ENCODE peak calls at places on chromosomes 2 and 18, in seven cellular contexts. One of them, this sample, is unnamed.
A peak's percentile ranks its signal among the peaks of the same experiment; 100 is the strongest.

GRCh38 chr2:2573658-2574293 is 242.7 kb upstream of the MYT1L start:
- DNase-seq in mesothelial cell of epicardium: no peak
- DNase-seq in mucosa of descending colon: no peak
- DNase-seq in thoracic aorta: no peak
- DNase-seq in heart right ventricle: no peak
- DNase-seq in sigmoid colon: no peak
- DNase-seq in HFFc6: peak; percentile 1
- DNase-seq in this sample: no peak

GRCh38 chr18:79873449-79874110 is 75.8 kb downstream of the KCNG2 start:
- DNase-seq in thoracic aorta: no peak
- DNase-seq in heart right ventricle: no peak
- DNase-seq in mucosa of descending colon: no peak
- DNase-seq in mesothelial cell of epicardium: no peak
- DNase-seq in HFFc6: no peak
- DNase-seq in sigmoid colon: no peak
- DNase-seq in this sample: no peak

GRCh38 chr2:120877409-120877808 is 141.7 kb downstream of the GLI2 start:
- DNase-seq in sigmoid colon: no peak
- DNase-seq in heart right ventricle: no peak
- DNase-seq in mucosa of descending colon: no peak
- DNase-seq in mesothelial cell of epicardium: no peak
- DNase-seq in HFFc6: no peak
- DNase-seq in thoracic aorta: no peak
- DNase-seq in this sample: no peak

GRCh38 chr2:86223098-86223681 is 23.9 kb downstream of the MRPL35 start:
- DNase-seq in heart right ventricle: peak; percentile 59
- DNase-seq in mesothelial cell of epicardium: no peak
- DNase-seq in mucosa of descending colon: no peak
- DNase-seq in HFFc6: peak; percentile 48
- DNase-seq in sigmoid colon: peak; percentile 95
- DNase-seq in thoracic aorta: peak; percentile 53
- DNase-seq in this sample: peak; percentile 36

GRCh38 chr2:206804326-206804725 is 38.9 kb downstream of the FASTKD2 start:
- DNase-seq in heart right ventricle: no peak
- DNase-seq in HFFc6: no peak
- DNase-seq in sigmoid colon: no peak
- DNase-seq in mesothelial cell of epicardium: no peak
- DNase-seq in thoracic aorta: no peak
- DNase-seq in mucosa of descending colon: no peak
- DNase-seq in this sample: no peak

GRCh38 chr2:84807063-84807485 is 73.8 kb downstream of the TRABD2A start:
- DNase-seq in thoracic aorta: no peak
- DNase-seq in sigmoid colon: no peak
- DNase-seq in heart right ventricle: no peak
- DNase-seq in mucosa of descending colon: no peak
- DNase-seq in mesothelial cell of epicardium: no peak
- DNase-seq in HFFc6: peak; percentile 97
- DNase-seq in this sample: no peak

GRCh38 chr2:32502941-32503340 is 124.9 kb upstream of the TTC27 start:
- DNase-seq in heart right ventricle: no peak
- DNase-seq in mucosa of descending colon: no peak
- DNase-seq in mesothelial cell of epicardium: no peak
- DNase-seq in HFFc6: no peak
- DNase-seq in thoracic aorta: no peak
- DNase-seq in sigmoid colon: no peak
- DNase-seq in this sample: no peak

GRCh38 chr18:39241534-39241933 is 1675.9 kb upstream of the CELF4 start:
- DNase-seq in mesothelial cell of epicardium: no peak
- DNase-seq in mucosa of descending colon: no peak
- DNase-seq in heart right ventricle: no peak
- DNase-seq in thoracic aorta: no peak
- DNase-seq in sigmoid colon: no peak
- DNase-seq in HFFc6: no peak
- DNase-seq in this sample: no peak

GRCh38 chr2:10985260-10985659 is 73.5 kb downstream of the KCNF1 start:
- DNase-seq in HFFc6: no peak
- DNase-seq in heart right ventricle: no peak
- DNase-seq in thoracic aorta: no peak
- DNase-seq in mesothelial cell of epicardium: no peak
- DNase-seq in sigmoid colon: no peak
- DNase-seq in mucosa of descending colon: no peak
- DNase-seq in this sample: no peak

GRCh38 chr2:1437537-1437936 is 24.3 kb downstream of the TPO start:
- DNase-seq in mucosa of descending colon: no peak
- DNase-seq in HFFc6: no peak
- DNase-seq in sigmoid colon: no peak
- DNase-seq in thoracic aorta: no peak
- DNase-seq in heart right ventricle: no peak
- DNase-seq in mesothelial cell of epicardium: no peak
- DNase-seq in this sample: no peak

GRCh38 chr2:219119422-219120043 is 41.1 kb downstream of the NHEJ1 start:
- DNase-seq in thoracic aorta: peak; percentile 19
- DNase-seq in mucosa of descending colon: peak; percentile 57
- DNase-seq in HFFc6: peak; percentile 35
- DNase-seq in heart right ventricle: peak; percentile 39
- DNase-seq in mesothelial cell of epicardium: peak; percentile 47
- DNase-seq in sigmoid colon: no peak
- DNase-seq in this sample: peak; percentile 81

GRCh38 chr2:219118504-219118903 is 42.1 kb downstream of the NHEJ1 start:
- DNase-seq in mucosa of descending colon: peak; percentile 76
- DNase-seq in HFFc6: no peak
- DNase-seq in heart right ventricle: peak; percentile 30
- DNase-seq in mesothelial cell of epicardium: no peak
- DNase-seq in thoracic aorta: no peak
- DNase-seq in sigmoid colon: no peak
- DNase-seq in this sample: peak; percentile 19

GRCh38 chr2:219120082-219120481 is 40.5 kb downstream of the NHEJ1 start:
- DNase-seq in mesothelial cell of epicardium: no peak
- DNase-seq in mucosa of descending colon: no peak
- DNase-seq in heart right ventricle: no peak
- DNase-seq in sigmoid colon: no peak
- DNase-seq in HFFc6: no peak
- DNase-seq in thoracic aorta: no peak
- DNase-seq in this sample: no peak

GRCh38 chr2:219112651-219113338 is 47.8 kb downstream of the NHEJ1 start:
- DNase-seq in thoracic aorta: no peak
- DNase-seq in HFFc6: no peak
- DNase-seq in sigmoid colon: no peak
- DNase-seq in heart right ventricle: no peak
- DNase-seq in mucosa of descending colon: no peak
- DNase-seq in mesothelial cell of epicardium: no peak
- DNase-seq in this sample: no peak

GRCh38 chr2:219116776-219117646 is 43.6 kb downstream of the NHEJ1 start:
- DNase-seq in mesothelial cell of epicardium: no peak
- DNase-seq in HFFc6: no peak
- DNase-seq in mucosa of descending colon: peak; percentile 67
- DNase-seq in sigmoid colon: no peak
- DNase-seq in heart right ventricle: no peak
- DNase-seq in thoracic aorta: no peak
- DNase-seq in this sample: no peak
- TF ChIP-seq CTCF in mesothelial cell of epicardium: no peak
- TF ChIP-seq CTCF in HFFc6: no peak
- TF ChIP-seq CTCF in mucosa of descending colon: no peak
- TF ChIP-seq CTCF in sigmoid colon: no peak
- TF ChIP-seq CTCF in heart right ventricle: no peak
- TF ChIP-seq CTCF in thoracic aorta: no peak
- TF ChIP-seq CTCF in this sample: no peak

GRCh38 chr2:40760071-40760666 is 308.3 kb upstream of the SLC8A1 start:
- DNase-seq in heart right ventricle: peak; percentile 8
- DNase-seq in mesothelial cell of epicardium: no peak
- DNase-seq in thoracic aorta: no peak
- DNase-seq in mucosa of descending colon: no peak
- DNase-seq in HFFc6: peak; percentile 72
- DNase-seq in sigmoid colon: peak; percentile 72
- DNase-seq in this sample: peak; percentile 32
- TF ChIP-seq CTCF in heart right ventricle: peak; percentile 69
- TF ChIP-seq CTCF in mesothelial cell of epicardium: no peak
- TF ChIP-seq CTCF in thoracic aorta: peak; percentile 48
- TF ChIP-seq CTCF in mucosa of descending colon: no peak
- TF ChIP-seq CTCF in HFFc6: peak; percentile 95
- TF ChIP-seq CTCF in sigmoid colon: peak; percentile 85
- TF ChIP-seq CTCF in this sample: peak; percentile 36

GRCh38 chr18:5456577-5457466 is 87.0 kb downstream of the EPB41L3 start:
- DNase-seq in mucosa of descending colon: no peak
- DNase-seq in heart right ventricle: no peak
- DNase-seq in mesothelial cell of epicardium: no peak
- DNase-seq in sigmoid colon: peak; percentile 68
- DNase-seq in HFFc6: peak; percentile 7
- DNase-seq in thoracic aorta: no peak
- DNase-seq in this sample: peak; percentile 41
- TF ChIP-seq CTCF in mucosa of descending colon: no peak
- TF ChIP-seq CTCF in heart right ventricle: peak; percentile 44
- TF ChIP-seq CTCF in mesothelial cell of epicardium: peak; percentile 66
- TF ChIP-seq CTCF in sigmoid colon: peak; percentile 65
- TF ChIP-seq CTCF in HFFc6: peak; percentile 54
- TF ChIP-seq CTCF in thoracic aorta: peak; percentile 14
- TF ChIP-seq CTCF in this sample: peak; percentile 67

GRCh38 chr2:39275016-39275415 is 31.2 kb upstream of the CDKL4 start:
- DNase-seq in mucosa of descending colon: no peak
- DNase-seq in HFFc6: no peak
- DNase-seq in thoracic aorta: no peak
- DNase-seq in heart right ventricle: no peak
- DNase-seq in sigmoid colon: no peak
- DNase-seq in mesothelial cell of epicardium: no peak
- DNase-seq in this sample: no peak
- TF ChIP-seq CTCF in mucosa of descending colon: no peak
- TF ChIP-seq CTCF in HFFc6: no peak
- TF ChIP-seq CTCF in thoracic aorta: no peak
- TF ChIP-seq CTCF in heart right ventricle: no peak
- TF ChIP-seq CTCF in sigmoid colon: no peak
- TF ChIP-seq CTCF in mesothelial cell of epicardium: no peak
- TF ChIP-seq CTCF in this sample: no peak

GRCh38 chr2:237624565-237624964 is 2.8 kb upstream of the LRRFIP1 start:
- DNase-seq in sigmoid colon: no peak
- DNase-seq in heart right ventricle: no peak
- DNase-seq in thoracic aorta: no peak
- DNase-seq in mesothelial cell of epicardium: no peak
- DNase-seq in mucosa of descending colon: no peak
- DNase-seq in HFFc6: no peak
- DNase-seq in this sample: no peak
- TF ChIP-seq CTCF in sigmoid colon: no peak
- TF ChIP-seq CTCF in heart right ventricle: no peak
- TF ChIP-seq CTCF in thoracic aorta: no peak
- TF ChIP-seq CTCF in mesothelial cell of epicardium: no peak
- TF ChIP-seq CTCF in mucosa of descending colon: no peak
- TF ChIP-seq CTCF in HFFc6: no peak
- TF ChIP-seq CTCF in this sample: no peak

DNA sequence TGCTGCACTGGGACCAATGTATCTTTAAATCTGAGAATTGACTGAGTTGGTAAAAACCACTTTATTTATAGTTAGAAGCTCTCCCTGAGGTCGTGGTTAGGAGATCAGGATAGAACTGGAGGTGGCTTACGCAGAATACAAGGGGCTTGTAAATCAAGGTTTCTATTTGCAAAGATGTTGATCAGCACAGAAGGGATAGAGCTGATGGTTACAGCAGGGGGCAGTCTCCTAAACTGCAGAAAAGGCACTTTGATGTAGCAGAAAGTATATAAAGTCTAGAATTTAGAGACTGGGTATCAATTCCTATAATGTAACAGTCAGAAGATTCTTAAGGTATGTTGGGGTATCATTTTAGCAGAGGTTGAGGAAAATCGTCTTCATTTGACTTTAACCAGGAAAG is 25.2 kb upstream of the ACVR1 start:
- DNase-seq in thoracic aorta: no peak
- DNase-seq in HFFc6: no peak
- DNase-seq in mucosa of descending colon: no peak
- DNase-seq in heart right ventricle: no peak
- DNase-seq in sigmoid colon: no peak
- DNase-seq in mesothelial cell of epicardium: no peak
- DNase-seq in this sample: no peak
- TF ChIP-seq CTCF in thoracic aorta: no peak
- TF ChIP-seq CTCF in HFFc6: peak; percentile 58
- TF ChIP-seq CTCF in mucosa of descending colon: no peak
- TF ChIP-seq CTCF in heart right ventricle: peak; percentile 21
- TF ChIP-seq CTCF in sigmoid colon: no peak
- TF ChIP-seq CTCF in mesothelial cell of epicardium: no peak
- TF ChIP-seq CTCF in this sample: no peak

GRCh38 chr2:8583400-8584173 is 98.3 kb upstream of the ID2 start:
- DNase-seq in HFFc6: no peak
- DNase-seq in heart right ventricle: peak; percentile 95
- DNase-seq in mesothelial cell of epicardium: peak; percentile 89
- DNase-seq in thoracic aorta: peak; percentile 80
- DNase-seq in mucosa of descending colon: peak; percentile 98
- DNase-seq in sigmoid colon: peak; percentile 98
- DNase-seq in this sample: peak; percentile 82
- TF ChIP-seq CTCF in HFFc6: no peak
- TF ChIP-seq CTCF in heart right ventricle: no peak
- TF ChIP-seq CTCF in mesothelial cell of epicardium: no peak
- TF ChIP-seq CTCF in thoracic aorta: no peak
- TF ChIP-seq CTCF in mucosa of descending colon: no peak
- TF ChIP-seq CTCF in sigmoid colon: no peak
- TF ChIP-seq CTCF in this sample: no peak

This sample was measured in glutamatergic neuron.